ENCODE peak calls at places on chromosomes 4 and X, in nine cellular contexts. One of them, this sample, is unnamed.

GRCh38 chr4:69322055-69322454 is 41.8 kb downstream of the UGT2B28 start:
- DNase-seq in stimulated activated CD4-positive, alpha-beta T cell treated with anti-CD3 and anti-CD28 coated beads, TNF-alpha, amount 100 ng/mL, for 24 hours: no peak
- DNase-seq in activated T-cell treated with anti-CD3 and anti-CD28 coated beads, Interleukin-2, amount 50 U/mL, for 1 hour: no peak
- DNase-seq in H54: no peak
- DNase-seq in SK-MEL-5: no peak
- DNase-seq in GM20000: no peak
- DNase-seq in fibroblast of mammary gland: peak
- DNase-seq in germinal center: no peak
- DNase-seq in chondrocyte: no peak
- DNase-seq in this sample: no peak

GRCh38 chr4:38177792-38178665 is 217.8 kb downstream of the PTTG2 start:
- DNase-seq in stimulated activated CD4-positive, alpha-beta T cell treated with anti-CD3 and anti-CD28 coated beads, TNF-alpha, amount 100 ng/mL, for 24 hours: peak
- DNase-seq in activated T-cell treated with anti-CD3 and anti-CD28 coated beads, Interleukin-2, amount 50 U/mL, for 1 hour: peak
- DNase-seq in H54: no peak
- DNase-seq in SK-MEL-5: no peak
- DNase-seq in GM20000: peak
- DNase-seq in fibroblast of mammary gland: peak
- DNase-seq in germinal center: no peak
- DNase-seq in chondrocyte: no peak
- DNase-seq in this sample: no peak

GRCh38 chrX:110678591-110678990 is 117.0 kb downstream of the CHRDL1 start:
- DNase-seq in stimulated activated CD4-positive, alpha-beta T cell treated with anti-CD3 and anti-CD28 coated beads, TNF-alpha, amount 100 ng/mL, for 24 hours: no peak
- DNase-seq in activated T-cell treated with anti-CD3 and anti-CD28 coated beads, Interleukin-2, amount 50 U/mL, for 1 hour: no peak
- DNase-seq in H54: no peak
- DNase-seq in SK-MEL-5: peak
- DNase-seq in GM20000: no peak
- DNase-seq in fibroblast of mammary gland: no peak
- DNase-seq in germinal center: no peak
- DNase-seq in chondrocyte: no peak
- DNase-seq in this sample: no peak

GRCh38 chr4:186487726-186488125 is 67.6 kb downstream of the MTNR1A start:
- DNase-seq in stimulated activated CD4-positive, alpha-beta T cell treated with anti-CD3 and anti-CD28 coated beads, TNF-alpha, amount 100 ng/mL, for 24 hours: no peak
- DNase-seq in activated T-cell treated with anti-CD3 and anti-CD28 coated beads, Interleukin-2, amount 50 U/mL, for 1 hour: no peak
- DNase-seq in H54: no peak
- DNase-seq in SK-MEL-5: no peak
- DNase-seq in GM20000: no peak
- DNase-seq in fibroblast of mammary gland: no peak
- DNase-seq in germinal center: no peak
- DNase-seq in chondrocyte: no peak
- DNase-seq in this sample: no peak

GRCh38 chr4:186029731-186030421 is 39.1 kb upstream of the TLR3 start:
- DNase-seq in stimulated activated CD4-positive, alpha-beta T cell treated with anti-CD3 and anti-CD28 coated beads, TNF-alpha, amount 100 ng/mL, for 24 hours: no peak
- DNase-seq in activated T-cell treated with anti-CD3 and anti-CD28 coated beads, Interleukin-2, amount 50 U/mL, for 1 hour: no peak
- DNase-seq in H54: no peak
- DNase-seq in SK-MEL-5: no peak
- DNase-seq in GM20000: no peak
- DNase-seq in fibroblast of mammary gland: peak
- DNase-seq in germinal center: no peak
- DNase-seq in chondrocyte: no peak
- DNase-seq in this sample: no peak

GRCh38 chr4:3385719-3386440 is 55.9 kb upstream of the HGFAC start:
- DNase-seq in stimulated activated CD4-positive, alpha-beta T cell treated with anti-CD3 and anti-CD28 coated beads, TNF-alpha, amount 100 ng/mL, for 24 hours: no peak
- DNase-seq in activated T-cell treated with anti-CD3 and anti-CD28 coated beads, Interleukin-2, amount 50 U/mL, for 1 hour: no peak
- DNase-seq in H54: no peak
- DNase-seq in SK-MEL-5: no peak
- DNase-seq in GM20000: no peak
- DNase-seq in fibroblast of mammary gland: no peak
- DNase-seq in germinal center: no peak
- DNase-seq in chondrocyte: no peak
- DNase-seq in this sample: no peak

GRCh38 chr4:6960628-6961027 is 51.0 kb downstream of the TBC1D14 start:
- DNase-seq in stimulated activated CD4-positive, alpha-beta T cell treated with anti-CD3 and anti-CD28 coated beads, TNF-alpha, amount 100 ng/mL, for 24 hours: no peak
- DNase-seq in activated T-cell treated with anti-CD3 and anti-CD28 coated beads, Interleukin-2, amount 50 U/mL, for 1 hour: no peak
- DNase-seq in H54: no peak
- DNase-seq in SK-MEL-5: no peak
- DNase-seq in GM20000: no peak
- DNase-seq in fibroblast of mammary gland: no peak
- DNase-seq in germinal center: no peak
- DNase-seq in chondrocyte: no peak
- DNase-seq in this sample: no peak

GRCh38 chr4:106266201-106266600 is 49.8 kb downstream of the TBCK start:
- DNase-seq in stimulated activated CD4-positive, alpha-beta T cell treated with anti-CD3 and anti-CD28 coated beads, TNF-alpha, amount 100 ng/mL, for 24 hours: no peak
- DNase-seq in activated T-cell treated with anti-CD3 and anti-CD28 coated beads, Interleukin-2, amount 50 U/mL, for 1 hour: no peak
- DNase-seq in H54: no peak
- DNase-seq in SK-MEL-5: peak
- DNase-seq in GM20000: peak
- DNase-seq in fibroblast of mammary gland: peak
- DNase-seq in germinal center: no peak
- DNase-seq in chondrocyte: no peak
- DNase-seq in this sample: peak

GRCh38 chr4:183026701-183027100 is 72.4 kb upstream of the WWC2 start:
- DNase-seq in stimulated activated CD4-positive, alpha-beta T cell treated with anti-CD3 and anti-CD28 coated beads, TNF-alpha, amount 100 ng/mL, for 24 hours: no peak
- DNase-seq in activated T-cell treated with anti-CD3 and anti-CD28 coated beads, Interleukin-2, amount 50 U/mL, for 1 hour: no peak
- DNase-seq in H54: no peak
- DNase-seq in SK-MEL-5: no peak
- DNase-seq in GM20000: no peak
- DNase-seq in fibroblast of mammary gland: no peak
- DNase-seq in germinal center: no peak
- DNase-seq in chondrocyte: no peak
- DNase-seq in this sample: no peak

GRCh38 chr4:158051401-158052235 is 121.2 kb downstream of the GASK1B start:
- DNase-seq in stimulated activated CD4-positive, alpha-beta T cell treated with anti-CD3 and anti-CD28 coated beads, TNF-alpha, amount 100 ng/mL, for 24 hours: no peak
- DNase-seq in activated T-cell treated with anti-CD3 and anti-CD28 coated beads, Interleukin-2, amount 50 U/mL, for 1 hour: no peak
- DNase-seq in H54: no peak
- DNase-seq in SK-MEL-5: peak
- DNase-seq in GM20000: no peak
- DNase-seq in fibroblast of mammary gland: peak
- DNase-seq in germinal center: no peak
- DNase-seq in chondrocyte: no peak
- DNase-seq in this sample: no peak

GRCh38 chr4:12679217-12679616 is 804.9 kb downstream of the RAB28 start:
- DNase-seq in stimulated activated CD4-positive, alpha-beta T cell treated with anti-CD3 and anti-CD28 coated beads, TNF-alpha, amount 100 ng/mL, for 24 hours: no peak
- DNase-seq in activated T-cell treated with anti-CD3 and anti-CD28 coated beads, Interleukin-2, amount 50 U/mL, for 1 hour: no peak
- DNase-seq in H54: no peak
- DNase-seq in SK-MEL-5: peak
- DNase-seq in GM20000: peak
- DNase-seq in fibroblast of mammary gland: peak
- DNase-seq in germinal center: no peak
- DNase-seq in chondrocyte: no peak
- DNase-seq in this sample: no peak

GRCh38 chr4:181235361-181235760 is 1007.8 kb upstream of the TENM3 start:
- DNase-seq in stimulated activated CD4-positive, alpha-beta T cell treated with anti-CD3 and anti-CD28 coated beads, TNF-alpha, amount 100 ng/mL, for 24 hours: no peak
- DNase-seq in activated T-cell treated with anti-CD3 and anti-CD28 coated beads, Interleukin-2, amount 50 U/mL, for 1 hour: no peak
- DNase-seq in H54: no peak
- DNase-seq in SK-MEL-5: no peak
- DNase-seq in GM20000: no peak
- DNase-seq in fibroblast of mammary gland: no peak
- DNase-seq in germinal center: no peak
- DNase-seq in chondrocyte: no peak
- DNase-seq in this sample: no peak

GRCh38 chr4:113384600-113384999 is 335.1 kb downstream of the ANK2 start:
- DNase-seq in stimulated activated CD4-positive, alpha-beta T cell treated with anti-CD3 and anti-CD28 coated beads, TNF-alpha, amount 100 ng/mL, for 24 hours: no peak
- DNase-seq in activated T-cell treated with anti-CD3 and anti-CD28 coated beads, Interleukin-2, amount 50 U/mL, for 1 hour: no peak
- DNase-seq in H54: no peak
- DNase-seq in SK-MEL-5: no peak
- DNase-seq in GM20000: no peak
- DNase-seq in fibroblast of mammary gland: peak
- DNase-seq in germinal center: no peak
- DNase-seq in chondrocyte: no peak
- DNase-seq in this sample: no peak

GRCh38 chr4:153122855-153123254 is 81.4 kb upstream of the TRIM2 start:
- DNase-seq in stimulated activated CD4-positive, alpha-beta T cell treated with anti-CD3 and anti-CD28 coated beads, TNF-alpha, amount 100 ng/mL, for 24 hours: no peak
- DNase-seq in activated T-cell treated with anti-CD3 and anti-CD28 coated beads, Interleukin-2, amount 50 U/mL, for 1 hour: no peak
- DNase-seq in H54: no peak
- DNase-seq in SK-MEL-5: no peak
- DNase-seq in GM20000: no peak
- DNase-seq in fibroblast of mammary gland: no peak
- DNase-seq in germinal center: no peak
- DNase-seq in chondrocyte: no peak
- DNase-seq in this sample: no peak

GRCh38 chr4:184503869-184504300 is 29.5 kb upstream of the IRF2 start:
- DNase-seq in stimulated activated CD4-positive, alpha-beta T cell treated with anti-CD3 and anti-CD28 coated beads, TNF-alpha, amount 100 ng/mL, for 24 hours: no peak
- DNase-seq in activated T-cell treated with anti-CD3 and anti-CD28 coated beads, Interleukin-2, amount 50 U/mL, for 1 hour: peak
- DNase-seq in H54: no peak
- DNase-seq in SK-MEL-5: no peak
- DNase-seq in GM20000: no peak
- DNase-seq in fibroblast of mammary gland: peak
- DNase-seq in germinal center: peak
- DNase-seq in chondrocyte: no peak
- DNase-seq in this sample: no peak

GRCh38 chr4:10030946-10031662 is 9.8 kb upstream of the SLC2A9 start:
- DNase-seq in stimulated activated CD4-positive, alpha-beta T cell treated with anti-CD3 and anti-CD28 coated beads, TNF-alpha, amount 100 ng/mL, for 24 hours: no peak
- DNase-seq in activated T-cell treated with anti-CD3 and anti-CD28 coated beads, Interleukin-2, amount 50 U/mL, for 1 hour: no peak
- DNase-seq in H54: no peak
- DNase-seq in SK-MEL-5: peak
- DNase-seq in GM20000: no peak
- DNase-seq in fibroblast of mammary gland: no peak
- DNase-seq in germinal center: no peak
- DNase-seq in chondrocyte: no peak
- DNase-seq in this sample: no peak

GRCh38 chrX:15497865-15498264 is 2.7 kb upstream of the BMX start:
- DNase-seq in stimulated activated CD4-positive, alpha-beta T cell treated with anti-CD3 and anti-CD28 coated beads, TNF-alpha, amount 100 ng/mL, for 24 hours: peak
- DNase-seq in activated T-cell treated with anti-CD3 and anti-CD28 coated beads, Interleukin-2, amount 50 U/mL, for 1 hour: peak
- DNase-seq in H54: peak
- DNase-seq in SK-MEL-5: peak
- DNase-seq in GM20000: peak
- DNase-seq in fibroblast of mammary gland: peak
- DNase-seq in germinal center: peak
- DNase-seq in chondrocyte: no peak
- DNase-seq in this sample: peak

GRCh38 chr4:105651879-105652640 is 56.4 kb downstream of the INTS12 start:
- DNase-seq in stimulated activated CD4-positive, alpha-beta T cell treated with anti-CD3 and anti-CD28 coated beads, TNF-alpha, amount 100 ng/mL, for 24 hours: no peak
- DNase-seq in activated T-cell treated with anti-CD3 and anti-CD28 coated beads, Interleukin-2, amount 50 U/mL, for 1 hour: no peak
- DNase-seq in H54: no peak
- DNase-seq in SK-MEL-5: no peak
- DNase-seq in GM20000: no peak
- DNase-seq in fibroblast of mammary gland: no peak
- DNase-seq in germinal center: no peak
- DNase-seq in chondrocyte: no peak
- DNase-seq in this sample: no peak